ENCODE peak calls at places on chromosomes 5 and 9, in ten cellular contexts. One of them, this sample, is unnamed.

GRCh38 chr5:73672130-73672529 is 46.1 kb downstream of the ARHGEF28 start:
- DNase-seq in BE2C: no peak
- DNase-seq in A549: no peak
- DNase-seq in fibroblast of the aortic adventitia: no peak
- DNase-seq in BJ: no peak
- DNase-seq in upper lobe of left lung: no peak
- DNase-seq in natural killer cell: no peak
- DNase-seq in stomach: no peak
- DNase-seq in foreskin fibroblast: no peak
- DNase-seq in thoracic aorta: no peak
- DNase-seq in this sample: no peak

GRCh38 chr9:82726404-82727276 is 336.3 kb downstream of the RASEF start:
- DNase-seq in BE2C: no peak
- DNase-seq in A549: no peak
- DNase-seq in fibroblast of the aortic adventitia: no peak
- DNase-seq in BJ: no peak
- DNase-seq in upper lobe of left lung: no peak
- DNase-seq in natural killer cell: no peak
- DNase-seq in stomach: no peak
- DNase-seq in foreskin fibroblast: no peak
- DNase-seq in thoracic aorta: no peak
- DNase-seq in this sample: no peak

GRCh38 chr5:168693883-168694282 is 114.7 kb upstream of the PANK3 start:
- DNase-seq in BE2C: no peak
- DNase-seq in A549: no peak
- DNase-seq in fibroblast of the aortic adventitia: no peak
- DNase-seq in BJ: no peak
- DNase-seq in upper lobe of left lung: no peak
- DNase-seq in natural killer cell: no peak
- DNase-seq in stomach: no peak
- DNase-seq in foreskin fibroblast: no peak
- DNase-seq in thoracic aorta: no peak
- DNase-seq in this sample: no peak

GRCh38 chr9:120310035-120310434 is 269.9 kb downstream of the CDK5RAP2 start:
- DNase-seq in BE2C: peak; percentile 40
- DNase-seq in A549: no peak
- DNase-seq in fibroblast of the aortic adventitia: no peak
- DNase-seq in BJ: no peak
- DNase-seq in upper lobe of left lung: no peak
- DNase-seq in natural killer cell: no peak
- DNase-seq in stomach: no peak
- DNase-seq in foreskin fibroblast: no peak
- DNase-seq in thoracic aorta: no peak
- DNase-seq in this sample: no peak

GRCh38 chr9:83070257-83070656 is 7.3 kb upstream of the RASEF start:
- DNase-seq in BE2C: no peak
- DNase-seq in A549: no peak
- DNase-seq in fibroblast of the aortic adventitia: peak; percentile 80
- DNase-seq in BJ: peak; percentile 44
- DNase-seq in upper lobe of left lung: no peak
- DNase-seq in natural killer cell: no peak
- DNase-seq in stomach: no peak
- DNase-seq in foreskin fibroblast: peak; percentile 32
- DNase-seq in thoracic aorta: no peak
- DNase-seq in this sample: no peak

GRCh38 chr5:56319281-56320242 is 86.4 kb upstream of the ANKRD55 start:
- DNase-seq in BE2C: peak; percentile 91
- DNase-seq in A549: no peak
- DNase-seq in fibroblast of the aortic adventitia: no peak
- DNase-seq in BJ: no peak
- DNase-seq in upper lobe of left lung: peak; percentile 37
- DNase-seq in natural killer cell: no peak
- DNase-seq in stomach: no peak
- DNase-seq in foreskin fibroblast: no peak
- DNase-seq in thoracic aorta: no peak
- DNase-seq in this sample: no peak

GRCh38 chr5:132386644-132387286 is 17.3 kb downstream of the SLC22A5 start:
- DNase-seq in BE2C: peak; percentile 76
- DNase-seq in A549: peak; percentile 80
- DNase-seq in fibroblast of the aortic adventitia: peak; percentile 81
- DNase-seq in BJ: no peak
- DNase-seq in upper lobe of left lung: no peak
- DNase-seq in natural killer cell: peak; percentile 72
- DNase-seq in stomach: peak; percentile 78
- DNase-seq in foreskin fibroblast: peak; percentile 67
- DNase-seq in thoracic aorta: peak; percentile 36
- DNase-seq in this sample: peak; percentile 43

GRCh38 chr9:33234511-33235467 is 5.2 kb upstream of the SPINK4 start:
- DNase-seq in BE2C: no peak
- DNase-seq in A549: peak; percentile 79
- DNase-seq in fibroblast of the aortic adventitia: peak; percentile 37
- DNase-seq in BJ: no peak
- DNase-seq in upper lobe of left lung: no peak
- DNase-seq in natural killer cell: no peak
- DNase-seq in stomach: peak; percentile 41
- DNase-seq in foreskin fibroblast: peak; percentile 32
- DNase-seq in thoracic aorta: no peak
- DNase-seq in this sample: no peak

GRCh38 chr5:174313615-174314014 is 268.1 kb downstream of the NSG2 start:
- DNase-seq in BE2C: no peak
- DNase-seq in A549: no peak
- DNase-seq in fibroblast of the aortic adventitia: no peak
- DNase-seq in BJ: no peak
- DNase-seq in upper lobe of left lung: peak; percentile 39
- DNase-seq in natural killer cell: no peak
- DNase-seq in stomach: no peak
- DNase-seq in foreskin fibroblast: no peak
- DNase-seq in thoracic aorta: no peak
- DNase-seq in this sample: no peak

GRCh38 chr9:129211686-129212085 is 33.6 kb upstream of the IER5L start:
- DNase-seq in BE2C: no peak
- DNase-seq in A549: no peak
- DNase-seq in fibroblast of the aortic adventitia: no peak
- DNase-seq in BJ: no peak
- DNase-seq in upper lobe of left lung: no peak
- DNase-seq in natural killer cell: no peak
- DNase-seq in stomach: no peak
- DNase-seq in foreskin fibroblast: no peak
- DNase-seq in thoracic aorta: no peak
- DNase-seq in this sample: no peak

GRCh38 chr5:142125378-142125777 is 16.8 kb downstream of the NDFIP1 start:
- DNase-seq in BE2C: no peak
- DNase-seq in A549: no peak
- DNase-seq in fibroblast of the aortic adventitia: no peak
- DNase-seq in BJ: no peak
- DNase-seq in upper lobe of left lung: no peak
- DNase-seq in natural killer cell: no peak
- DNase-seq in stomach: no peak
- DNase-seq in foreskin fibroblast: no peak
- DNase-seq in thoracic aorta: no peak
- DNase-seq in this sample: no peak

GRCh38 chr5:73446631-73447233 is 1.8 kb downstream of the FOXD1 start:
- DNase-seq in BE2C: no peak
- DNase-seq in A549: peak; percentile 35
- DNase-seq in fibroblast of the aortic adventitia: no peak
- DNase-seq in BJ: no peak
- DNase-seq in upper lobe of left lung: peak; percentile 82
- DNase-seq in natural killer cell: no peak
- DNase-seq in stomach: no peak
- DNase-seq in foreskin fibroblast: no peak
- DNase-seq in thoracic aorta: no peak
- DNase-seq in this sample: no peak

GRCh38 chr5:73596705-73597328 is 29.2 kb upstream of the ARHGEF28 start:
- DNase-seq in BE2C: peak; percentile 65
- DNase-seq in A549: peak; percentile 78
- DNase-seq in fibroblast of the aortic adventitia: peak; percentile 30
- DNase-seq in BJ: no peak
- DNase-seq in upper lobe of left lung: no peak
- DNase-seq in natural killer cell: no peak
- DNase-seq in stomach: no peak
- DNase-seq in foreskin fibroblast: no peak
- DNase-seq in thoracic aorta: no peak
- DNase-seq in this sample: no peak

GRCh38 chr9:105188746-105189145 is 55.7 kb upstream of the SLC44A1 start:
- DNase-seq in BE2C: no peak
- DNase-seq in A549: peak; percentile 27
- DNase-seq in fibroblast of the aortic adventitia: peak; percentile 20
- DNase-seq in BJ: no peak
- DNase-seq in upper lobe of left lung: no peak
- DNase-seq in natural killer cell: no peak
- DNase-seq in stomach: no peak
- DNase-seq in foreskin fibroblast: no peak
- DNase-seq in thoracic aorta: no peak
- DNase-seq in this sample: no peak
- TF ChIP-seq CTCF in BE2C: no peak
- TF ChIP-seq CTCF in A549: no peak
- TF ChIP-seq CTCF in fibroblast of the aortic adventitia: no peak
- TF ChIP-seq CTCF in BJ: no peak
- TF ChIP-seq CTCF in upper lobe of left lung: no peak
- TF ChIP-seq CTCF in natural killer cell: no peak
- TF ChIP-seq CTCF in stomach: no peak
- TF ChIP-seq CTCF in foreskin fibroblast: no peak
- TF ChIP-seq CTCF in thoracic aorta: no peak
- TF ChIP-seq CTCF in this sample: no peak

GRCh38 chr5:59212596-59212995 is 629.7 kb downstream of the RAB3C start:
- DNase-seq in BE2C: no peak
- DNase-seq in A549: no peak
- DNase-seq in fibroblast of the aortic adventitia: no peak
- DNase-seq in BJ: no peak
- DNase-seq in upper lobe of left lung: no peak
- DNase-seq in natural killer cell: no peak
- DNase-seq in stomach: no peak
- DNase-seq in foreskin fibroblast: no peak
- DNase-seq in thoracic aorta: no peak
- DNase-seq in this sample: no peak

GRCh38 chr5:59216845-59217244 is 634.0 kb downstream of the RAB3C start:
- DNase-seq in BE2C: no peak
- DNase-seq in A549: peak; percentile 43
- DNase-seq in fibroblast of the aortic adventitia: no peak
- DNase-seq in BJ: no peak
- DNase-seq in upper lobe of left lung: no peak
- DNase-seq in natural killer cell: no peak
- DNase-seq in stomach: no peak
- DNase-seq in foreskin fibroblast: no peak
- DNase-seq in thoracic aorta: no peak
- DNase-seq in this sample: no peak

GRCh38 chr5:59222687-59223511 is 640.0 kb downstream of the RAB3C start:
- DNase-seq in BE2C: no peak
- DNase-seq in A549: no peak
- DNase-seq in fibroblast of the aortic adventitia: peak; percentile 9
- DNase-seq in BJ: no peak
- DNase-seq in upper lobe of left lung: no peak
- DNase-seq in natural killer cell: no peak
- DNase-seq in stomach: no peak
- DNase-seq in foreskin fibroblast: peak; percentile 12
- DNase-seq in thoracic aorta: no peak
- DNase-seq in this sample: no peak

GRCh38 chr5:59221769-59222168 is 638.9 kb downstream of the RAB3C start:
- DNase-seq in BE2C: no peak
- DNase-seq in A549: no peak
- DNase-seq in fibroblast of the aortic adventitia: no peak
- DNase-seq in BJ: no peak
- DNase-seq in upper lobe of left lung: no peak
- DNase-seq in natural killer cell: no peak
- DNase-seq in stomach: no peak
- DNase-seq in foreskin fibroblast: no peak
- DNase-seq in thoracic aorta: no peak
- DNase-seq in this sample: no peak

GRCh38 chr5:59218424-59219045 is 635.7 kb downstream of the RAB3C start:
- DNase-seq in BE2C: no peak
- DNase-seq in A549: no peak
- DNase-seq in fibroblast of the aortic adventitia: peak; percentile 15
- DNase-seq in BJ: no peak
- DNase-seq in upper lobe of left lung: no peak
- DNase-seq in natural killer cell: no peak
- DNase-seq in stomach: no peak
- DNase-seq in foreskin fibroblast: no peak
- DNase-seq in thoracic aorta: no peak
- DNase-seq in this sample: no peak
- TF ChIP-seq CTCF in BE2C: no peak
- TF ChIP-seq CTCF in A549: peak; percentile 36
- TF ChIP-seq CTCF in fibroblast of the aortic adventitia: peak; percentile 32
- TF ChIP-seq CTCF in BJ: no peak
- TF ChIP-seq CTCF in upper lobe of left lung: no peak
- TF ChIP-seq CTCF in natural killer cell: peak; percentile 55
- TF ChIP-seq CTCF in stomach: peak; percentile 40
- TF ChIP-seq CTCF in foreskin fibroblast: no peak
- TF ChIP-seq CTCF in thoracic aorta: peak; percentile 26
- TF ChIP-seq CTCF in this sample: peak; percentile 47

GRCh38 chr9:133419005-133419404 is 1.2 kb upstream of the REXO4 start:
- DNase-seq in BE2C: no peak
- DNase-seq in A549: no peak
- DNase-seq in fibroblast of the aortic adventitia: no peak
- DNase-seq in BJ: no peak
- DNase-seq in upper lobe of left lung: no peak
- DNase-seq in natural killer cell: no peak
- DNase-seq in stomach: no peak
- DNase-seq in foreskin fibroblast: no peak
- DNase-seq in thoracic aorta: no peak
- DNase-seq in this sample: no peak

GRCh38 chr9:133424187-133424586 is 2.0 kb downstream of the ADAMTS13 start:
- DNase-seq in BE2C: no peak
- DNase-seq in A549: no peak
- DNase-seq in fibroblast of the aortic adventitia: no peak
- DNase-seq in BJ: no peak
- DNase-seq in upper lobe of left lung: no peak
- DNase-seq in natural killer cell: no peak
- DNase-seq in stomach: no peak
- DNase-seq in foreskin fibroblast: no peak
- DNase-seq in thoracic aorta: no peak
- DNase-seq in this sample: no peak

GRCh38 chr9:133420392-133420827 is 1.8 kb upstream of the ADAMTS13 start:
- DNase-seq in BE2C: no peak
- DNase-seq in A549: peak; percentile 23
- DNase-seq in fibroblast of the aortic adventitia: no peak
- DNase-seq in BJ: no peak
- DNase-seq in upper lobe of left lung: no peak
- DNase-seq in natural killer cell: no peak
- DNase-seq in stomach: no peak
- DNase-seq in foreskin fibroblast: no peak
- DNase-seq in thoracic aorta: no peak
- DNase-seq in this sample: no peak

GRCh38 chr9:133423216-133423615 is 1.0 kb downstream of the ADAMTS13 start:
- DNase-seq in BE2C: no peak
- DNase-seq in A549: no peak
- DNase-seq in fibroblast of the aortic adventitia: no peak
- DNase-seq in BJ: no peak
- DNase-seq in upper lobe of left lung: no peak
- DNase-seq in natural killer cell: no peak
- DNase-seq in stomach: peak; percentile 91
- DNase-seq in foreskin fibroblast: no peak
- DNase-seq in thoracic aorta: no peak
- DNase-seq in this sample: no peak

GRCh38 chr9:133421615-133422542 is at the start of gene ADAMTS13:
- DNase-seq in BE2C: peak; percentile 54
- DNase-seq in A549: peak; percentile 60
- DNase-seq in fibroblast of the aortic adventitia: no peak
- DNase-seq in BJ: no peak
- DNase-seq in upper lobe of left lung: no peak
- DNase-seq in natural killer cell: no peak
- DNase-seq in stomach: no peak
- DNase-seq in foreskin fibroblast: no peak
- DNase-seq in thoracic aorta: no peak
- DNase-seq in this sample: peak; percentile 12
- TF ChIP-seq CTCF in BE2C: peak; percentile 48
- TF ChIP-seq CTCF in A549: no peak
- TF ChIP-seq CTCF in fibroblast of the aortic adventitia: no peak
- TF ChIP-seq CTCF in BJ: no peak
- TF ChIP-seq CTCF in upper lobe of left lung: no peak
- TF ChIP-seq CTCF in natural killer cell: no peak
- TF ChIP-seq CTCF in stomach: no peak
- TF ChIP-seq CTCF in foreskin fibroblast: peak; percentile 5
- TF ChIP-seq CTCF in thoracic aorta: no peak
- TF ChIP-seq CTCF in this sample: no peak

GRCh38 chr9:134175808-134176598 is 11.6 kb upstream of the RNU6ATAC start:
- DNase-seq in BE2C: no peak
- DNase-seq in A549: no peak
- DNase-seq in fibroblast of the aortic adventitia: no peak
- DNase-seq in BJ: no peak
- DNase-seq in upper lobe of left lung: peak; percentile 80
- DNase-seq in natural killer cell: no peak
- DNase-seq in stomach: no peak
- DNase-seq in foreskin fibroblast: no peak
- DNase-seq in thoracic aorta: no peak
- DNase-seq in this sample: no peak
- TF ChIP-seq CTCF in BE2C: peak; percentile 17
- TF ChIP-seq CTCF in A549: no peak
- TF ChIP-seq CTCF in fibroblast of the aortic adventitia: peak; percentile 11
- TF ChIP-seq CTCF in BJ: no peak
- TF ChIP-seq CTCF in upper lobe of left lung: no peak
- TF ChIP-seq CTCF in natural killer cell: no peak
- TF ChIP-seq CTCF in stomach: no peak
- TF ChIP-seq CTCF in foreskin fibroblast: no peak
- TF ChIP-seq CTCF in thoracic aorta: no peak
- TF ChIP-seq CTCF in this sample: peak; percentile 1